ENCODE peak calls at places on chromosomes 3 and 15, in seven cellular contexts. One of them, this sample, is unnamed.

GRCh38 chr3:89682556-89682955 is 575.1 kb downstream of the EPHA3 start:
- DNase-seq in SK-N-SH: no peak
- DNase-seq in stomach: no peak
- DNase-seq in ovary: no peak
- DNase-seq in tibial nerve: no peak
- DNase-seq in A549: no peak
- DNase-seq in sigmoid colon: no peak
- DNase-seq in this sample: no peak

GRCh38 chr3:53570709-53571108 is 76.3 kb downstream of the CACNA1D start:
- DNase-seq in SK-N-SH: no peak
- DNase-seq in sigmoid colon: no peak
- DNase-seq in tibial nerve: no peak
- DNase-seq in stomach: peak
- DNase-seq in ovary: no peak
- DNase-seq in A549: peak
- DNase-seq in this sample: no peak

GRCh38 chr3:62415312-62415791 is 42.0 kb upstream of the FEZF2 start:
- DNase-seq in stomach: no peak
- DNase-seq in tibial nerve: no peak
- DNase-seq in ovary: no peak
- DNase-seq in SK-N-SH: no peak
- DNase-seq in sigmoid colon: no peak
- DNase-seq in A549: no peak
- DNase-seq in this sample: no peak

GRCh38 chr3:150399060-150399459 is 9.0 kb upstream of the TSC22D2 start:
- DNase-seq in tibial nerve: no peak
- DNase-seq in SK-N-SH: no peak
- DNase-seq in stomach: no peak
- DNase-seq in ovary: no peak
- DNase-seq in A549: no peak
- DNase-seq in sigmoid colon: no peak
- DNase-seq in this sample: no peak

GRCh38 chr3:120425877-120426276 is 24.9 kb downstream of the FSTL1 start:
- DNase-seq in tibial nerve: no peak
- DNase-seq in ovary: peak
- DNase-seq in stomach: no peak
- DNase-seq in SK-N-SH: peak
- DNase-seq in sigmoid colon: peak
- DNase-seq in A549: no peak
- DNase-seq in this sample: no peak

GRCh38 chr3:148092624-148093194 is 605.0 kb upstream of the AGTR1 start:
- DNase-seq in SK-N-SH: peak
- DNase-seq in stomach: no peak
- DNase-seq in sigmoid colon: no peak
- DNase-seq in tibial nerve: no peak
- DNase-seq in A549: no peak
- DNase-seq in ovary: no peak
- DNase-seq in this sample: no peak

GRCh38 chr3:63279442-63279841 is 1.3 kb downstream of the SYNPR start:
- DNase-seq in sigmoid colon: no peak
- DNase-seq in stomach: no peak
- DNase-seq in ovary: no peak
- DNase-seq in SK-N-SH: no peak
- DNase-seq in A549: no peak
- DNase-seq in tibial nerve: no peak
- DNase-seq in this sample: no peak

GRCh38 chr3:126201168-126201567 is 20.8 kb upstream of the ALDH1L1 start:
- DNase-seq in SK-N-SH: no peak
- DNase-seq in A549: no peak
- DNase-seq in sigmoid colon: no peak
- DNase-seq in ovary: no peak
- DNase-seq in tibial nerve: no peak
- DNase-seq in stomach: no peak
- DNase-seq in this sample: no peak

GRCh38 chr3:43693594-43693993 is 2.9 kb downstream of the ABHD5 start:
- DNase-seq in A549: no peak
- DNase-seq in stomach: no peak
- DNase-seq in SK-N-SH: no peak
- DNase-seq in sigmoid colon: no peak
- DNase-seq in tibial nerve: no peak
- DNase-seq in ovary: no peak
- DNase-seq in this sample: no peak

GRCh38 chr3:4751057-4752051 is 227.9 kb upstream of the BHLHE40 start:
- DNase-seq in ovary: peak
- DNase-seq in tibial nerve: no peak
- DNase-seq in SK-N-SH: no peak
- DNase-seq in A549: peak
- DNase-seq in sigmoid colon: no peak
- DNase-seq in stomach: no peak
- DNase-seq in this sample: no peak

GRCh38 chr3:111246967-111247760 is 175.5 kb downstream of the NECTIN3 start:
- DNase-seq in stomach: no peak
- DNase-seq in ovary: no peak
- DNase-seq in A549: peak
- DNase-seq in sigmoid colon: no peak
- DNase-seq in tibial nerve: no peak
- DNase-seq in SK-N-SH: no peak
- DNase-seq in this sample: no peak

GRCh38 chr15:32641517-32642059 is at the start of gene SCG5:
- DNase-seq in A549: no peak
- DNase-seq in tibial nerve: no peak
- DNase-seq in ovary: no peak
- DNase-seq in SK-N-SH: peak
- DNase-seq in sigmoid colon: no peak
- DNase-seq in stomach: no peak
- DNase-seq in this sample: peak

GRCh38 chr3:52248165-52248541 is 2.6 kb downstream of the PPM1M start:
- DNase-seq in SK-N-SH: no peak
- DNase-seq in ovary: peak
- DNase-seq in stomach: no peak
- DNase-seq in sigmoid colon: no peak
- DNase-seq in A549: no peak
- DNase-seq in tibial nerve: no peak
- DNase-seq in this sample: no peak

GRCh38 chr3:41272667-41273066 is 73.4 kb downstream of the CTNNB1 start:
- DNase-seq in sigmoid colon: no peak
- DNase-seq in ovary: no peak
- DNase-seq in tibial nerve: no peak
- DNase-seq in stomach: no peak
- DNase-seq in A549: no peak
- DNase-seq in SK-N-SH: no peak
- DNase-seq in this sample: no peak

GRCh38 chr3:186117521-186118111 is 8.7 kb upstream of the ETV5 start:
- DNase-seq in SK-N-SH: no peak
- DNase-seq in stomach: no peak
- DNase-seq in tibial nerve: no peak
- DNase-seq in sigmoid colon: no peak
- DNase-seq in A549: no peak
- DNase-seq in ovary: no peak
- DNase-seq in this sample: no peak

GRCh38 chr3:30426319-30426993 is 179.9 kb upstream of the TGFBR2 start:
- DNase-seq in stomach: no peak
- DNase-seq in tibial nerve: peak
- DNase-seq in sigmoid colon: peak
- DNase-seq in SK-N-SH: no peak
- DNase-seq in ovary: peak
- DNase-seq in A549: no peak
- DNase-seq in this sample: no peak

GRCh38 chr3:174949523-174949922 is 90.4 kb downstream of the NAALADL2 start:
- DNase-seq in sigmoid colon: no peak
- DNase-seq in tibial nerve: no peak
- DNase-seq in ovary: no peak
- DNase-seq in A549: peak
- DNase-seq in SK-N-SH: no peak
- DNase-seq in stomach: no peak
- DNase-seq in this sample: no peak

GRCh38 chr15:90808517-90808939 is 59.9 kb upstream of the FURIN start:
- DNase-seq in sigmoid colon: no peak
- DNase-seq in ovary: no peak
- DNase-seq in SK-N-SH: no peak
- DNase-seq in tibial nerve: no peak
- DNase-seq in A549: no peak
- DNase-seq in stomach: no peak
- DNase-seq in this sample: no peak

GRCh38 chr3:5312278-5312677 is 124.8 kb downstream of the EDEM1 start:
- DNase-seq in A549: no peak
- DNase-seq in SK-N-SH: no peak
- DNase-seq in tibial nerve: no peak
- DNase-seq in ovary: no peak
- DNase-seq in sigmoid colon: no peak
- DNase-seq in stomach: no peak
- DNase-seq in this sample: no peak

GRCh38 chr15:81146454-81146853 is 12.4 kb downstream of the CFAP161 start:
- DNase-seq in sigmoid colon: no peak
- DNase-seq in A549: no peak
- DNase-seq in tibial nerve: no peak
- DNase-seq in SK-N-SH: no peak
- DNase-seq in stomach: no peak
- DNase-seq in ovary: no peak
- DNase-seq in this sample: no peak

GRCh38 chr15:81155375-81156218 is 21.5 kb downstream of the CFAP161 start:
- DNase-seq in tibial nerve: no peak
- DNase-seq in sigmoid colon: peak
- DNase-seq in ovary: peak
- DNase-seq in stomach: peak
- DNase-seq in SK-N-SH: peak
- DNase-seq in A549: peak
- DNase-seq in this sample: no peak

GRCh38 chr15:81152799-81153198 is 18.7 kb downstream of the CFAP161 start:
- DNase-seq in SK-N-SH: no peak
- DNase-seq in ovary: no peak
- DNase-seq in A549: no peak
- DNase-seq in tibial nerve: no peak
- DNase-seq in sigmoid colon: no peak
- DNase-seq in stomach: no peak
- DNase-seq in this sample: no peak

GRCh38 chr15:81152339-81152738 is 18.3 kb downstream of the CFAP161 start:
- DNase-seq in A549: no peak
- DNase-seq in stomach: no peak
- DNase-seq in SK-N-SH: no peak
- DNase-seq in tibial nerve: no peak
- DNase-seq in ovary: no peak
- DNase-seq in sigmoid colon: no peak
- DNase-seq in this sample: no peak

GRCh38 chr15:81151389-81151788 is 17.3 kb downstream of the CFAP161 start:
- DNase-seq in ovary: no peak
- DNase-seq in A549: no peak
- DNase-seq in SK-N-SH: no peak
- DNase-seq in sigmoid colon: no peak
- DNase-seq in stomach: no peak
- DNase-seq in tibial nerve: no peak
- DNase-seq in this sample: no peak
- TF ChIP-seq CTCF in ovary: no peak
- TF ChIP-seq CTCF in A549: no peak
- TF ChIP-seq CTCF in SK-N-SH: no peak
- TF ChIP-seq CTCF in sigmoid colon: no peak
- TF ChIP-seq CTCF in stomach: no peak
- TF ChIP-seq CTCF in tibial nerve: no peak
- TF ChIP-seq CTCF in this sample: no peak

DNA sequence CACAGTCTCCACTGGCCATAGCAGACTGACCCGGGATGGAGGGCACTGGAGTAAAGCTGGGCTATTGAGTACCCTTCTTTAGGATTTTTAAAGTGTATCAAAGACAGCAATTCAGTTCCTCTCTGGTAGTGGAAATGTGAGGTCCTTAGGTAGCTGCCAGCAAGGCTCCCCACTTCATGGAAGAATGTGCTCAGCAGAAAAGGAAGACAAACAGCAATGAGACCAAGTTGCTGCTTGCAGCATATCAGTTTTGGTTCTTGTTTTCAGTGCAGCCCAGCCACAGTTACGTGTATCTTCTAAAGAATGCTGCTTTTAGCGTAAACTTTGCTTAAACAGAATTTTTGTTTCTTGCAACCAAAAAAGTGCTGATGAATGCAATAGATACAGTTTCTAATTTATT is 374.0 kb upstream of the CBLB start:
- DNase-seq in stomach: no peak
- DNase-seq in tibial nerve: no peak
- DNase-seq in A549: no peak
- DNase-seq in SK-N-SH: no peak
- DNase-seq in ovary: no peak
- DNase-seq in sigmoid colon: no peak
- DNase-seq in this sample: no peak
- TF ChIP-seq EP300 in stomach: no peak
- TF ChIP-seq EP300 in tibial nerve: no peak
- TF ChIP-seq EP300 in A549: no peak
- TF ChIP-seq EP300 in SK-N-SH: no peak
- TF ChIP-seq EP300 in ovary: no peak
- TF ChIP-seq EP300 in sigmoid colon: no peak
- TF ChIP-seq EP300 in this sample: no peak

GRCh38 chr15:83555383-83555782 is 98.5 kb upstream of the ADAMTSL3 start:
- DNase-seq in sigmoid colon: no peak
- DNase-seq in tibial nerve: no peak
- DNase-seq in stomach: no peak
- DNase-seq in SK-N-SH: no peak
- DNase-seq in A549: no peak
- DNase-seq in ovary: no peak
- DNase-seq in this sample: no peak

GRCh38 chr15:83558146-83558545 is 95.8 kb upstream of the ADAMTSL3 start:
- DNase-seq in sigmoid colon: no peak
- DNase-seq in A549: no peak
- DNase-seq in tibial nerve: no peak
- DNase-seq in stomach: no peak
- DNase-seq in SK-N-SH: no peak
- DNase-seq in ovary: no peak
- DNase-seq in this sample: no peak

GRCh38 chr15:83556068-83556467 is 97.9 kb upstream of the ADAMTSL3 start:
- DNase-seq in tibial nerve: no peak
- DNase-seq in sigmoid colon: no peak
- DNase-seq in SK-N-SH: no peak
- DNase-seq in A549: no peak
- DNase-seq in ovary: no peak
- DNase-seq in stomach: no peak
- DNase-seq in this sample: no peak

GRCh38 chr15:83554558-83554957 is 99.4 kb upstream of the ADAMTSL3 start:
- DNase-seq in ovary: no peak
- DNase-seq in SK-N-SH: no peak
- DNase-seq in sigmoid colon: no peak
- DNase-seq in tibial nerve: no peak
- DNase-seq in A549: no peak
- DNase-seq in stomach: no peak
- DNase-seq in this sample: no peak

DNA sequence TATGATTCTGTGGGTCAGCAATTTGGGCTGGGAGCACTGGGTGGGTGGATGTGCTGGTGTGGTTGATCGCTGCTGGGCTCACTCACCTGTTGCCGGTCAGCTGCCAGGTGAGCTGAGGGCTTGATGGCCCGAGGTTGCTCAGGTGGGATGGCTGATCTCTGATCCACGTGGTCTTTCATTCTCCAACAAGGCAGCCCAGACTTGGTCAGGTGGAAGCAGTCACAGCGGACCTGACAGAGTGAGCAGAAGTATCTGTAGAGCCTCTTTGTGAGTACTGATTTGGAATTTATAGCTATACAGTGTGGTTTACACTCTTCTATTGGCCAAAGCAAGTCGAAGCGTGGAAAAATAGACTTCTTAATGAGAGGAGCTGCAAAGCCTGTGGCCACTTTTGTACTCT is 97.2 kb upstream of the ADAMTSL3 start:
- DNase-seq in ovary: no peak
- DNase-seq in sigmoid colon: no peak
- DNase-seq in A549: no peak
- DNase-seq in SK-N-SH: no peak
- DNase-seq in tibial nerve: no peak
- DNase-seq in stomach: no peak
- DNase-seq in this sample: no peak
- TF ChIP-seq CTCF in ovary: no peak
- TF ChIP-seq CTCF in sigmoid colon: no peak
- TF ChIP-seq CTCF in A549: no peak
- TF ChIP-seq CTCF in SK-N-SH: no peak
- TF ChIP-seq CTCF in tibial nerve: no peak
- TF ChIP-seq CTCF in stomach: no peak
- TF ChIP-seq CTCF in this sample: no peak

GRCh38 chr15:52551762-52552161 is 17.1 kb downstream of the ARPP19 start:
- DNase-seq in SK-N-SH: no peak
- DNase-seq in A549: no peak
- DNase-seq in ovary: no peak
- DNase-seq in sigmoid colon: no peak
- DNase-seq in stomach: no peak
- DNase-seq in tibial nerve: no peak
- DNase-seq in this sample: peak
- TF ChIP-seq EP300 in SK-N-SH: no peak
- TF ChIP-seq EP300 in A549: no peak
- TF ChIP-seq EP300 in ovary: no peak
- TF ChIP-seq EP300 in sigmoid colon: no peak
- TF ChIP-seq EP300 in stomach: no peak
- TF ChIP-seq EP300 in tibial nerve: no peak
- TF ChIP-seq EP300 in this sample: no peak

This sample was measured in upper lobe of left lung.